ENCODE peak calls at places on chromosome 18, in ten cellular contexts. H is kidney epithelial cell, Q is endodermal cell, G is heart left ventricle, O is MM.1S, P is OCI-LY7, U is cardiac fibroblast, J is vagina, B is cardiac muscle cell, R is astrocyte of the cerebellum. T is an unnamed sample.

GRCh38 chr18:10015941-10016819 is 102.4 kb downstream of the VAPA start:
- DNase-seq in H (peak; percentile 37), B (peak; percentile 98), G (peak; percentile 34), J (no peak), O (no peak), R (peak; percentile 84), P (peak; percentile 35), U (peak; percentile 94), Q (peak; percentile 64), T (peak; percentile 62)

GRCh38 chr18:73511751-73512525 is 635.7 kb downstream of the FBXO15 start:
- DNase-seq in O (no peak), J (no peak), R (peak; percentile 12), P (no peak), Q (no peak), U (peak; percentile 67), B (peak; percentile 51), H (no peak), G (no peak), T (no peak)

GRCh38 chr18:76465630-76466409 is 29.2 kb downstream of the ZNF516 start:
- DNase-seq in R (no peak), B (no peak), H (no peak), Q (peak; percentile 37), J (no peak), U (no peak), G (no peak), P (no peak), O (no peak), T (no peak)

GRCh38 chr18:30358545-30358944 is 684.0 kb downstream of the DSC3 start:
- DNase-seq in B (peak; percentile 52), J (no peak), O (no peak), U (peak; percentile 81), G (no peak), H (peak; percentile 53), R (peak; percentile 15), Q (no peak), P (no peak), T (no peak)

GRCh38 chr18:3525870-3526420 is 76.0 kb downstream of the TGIF1 start:
- DNase-seq in G (no peak), B (peak; percentile 36), Q (peak; percentile 49), J (no peak), R (no peak), H (no peak), P (no peak), O (peak; percentile 95), U (no peak), T (no peak)

GRCh38 chr18:36212301-36212977 is 25.1 kb downstream of the MOCOS start:
- DNase-seq in G (no peak), Q (no peak), R (peak; percentile 34), P (no peak), U (peak; percentile 9), J (no peak), O (no peak), H (no peak), B (peak; percentile 66), T (no peak)

GRCh38 chr18:51195602-51196115 is 1.8 kb downstream of the MEX3C start:
- DNase-seq in O (peak; percentile 69), P (no peak), G (no peak), R (no peak), B (peak; percentile 45), H (peak; percentile 54), Q (peak; percentile 74), U (peak; percentile 54), J (no peak), T (no peak)

GRCh38 chr18:22830511-22830910 is 102.6 kb upstream of the RBBP8 start:
- DNase-seq in U (no peak), B (no peak), G (no peak), R (no peak), O (no peak), P (no peak), H (no peak), Q (no peak), J (no peak), T (no peak)

GRCh38 chr18:75161629-75162028 is 47.3 kb downstream of the PTGR3 start:
- DNase-seq in Q (peak; percentile 51), O (no peak), U (peak; percentile 5), G (peak; percentile 37), B (peak; percentile 9), J (no peak), R (peak; percentile 15), P (peak; percentile 12), H (no peak), T (peak; percentile 10)

GRCh38 chr18:23859466-23860352 is 154.8 kb upstream of the TTC39C start:
- DNase-seq in J (peak; percentile 37), G (no peak), O (no peak), Q (no peak), R (no peak), P (no peak), H (no peak), U (no peak), B (no peak), T (no peak)

GRCh38 chr18:34816183-34816582 is 106.1 kb downstream of the DTNA start:
- DNase-seq in J (no peak), R (no peak), U (no peak), Q (no peak), B (no peak), O (no peak), G (no peak), P (no peak), H (no peak), T (no peak)

GRCh38 chr18:62486290-62486964 is 36.4 kb upstream of the ZCCHC2 start:
- DNase-seq in U (peak; percentile 84), P (no peak), R (no peak), G (no peak), O (no peak), J (no peak), Q (peak; percentile 63), B (peak; percentile 15), H (peak; percentile 71), T (no peak)

DNA sequence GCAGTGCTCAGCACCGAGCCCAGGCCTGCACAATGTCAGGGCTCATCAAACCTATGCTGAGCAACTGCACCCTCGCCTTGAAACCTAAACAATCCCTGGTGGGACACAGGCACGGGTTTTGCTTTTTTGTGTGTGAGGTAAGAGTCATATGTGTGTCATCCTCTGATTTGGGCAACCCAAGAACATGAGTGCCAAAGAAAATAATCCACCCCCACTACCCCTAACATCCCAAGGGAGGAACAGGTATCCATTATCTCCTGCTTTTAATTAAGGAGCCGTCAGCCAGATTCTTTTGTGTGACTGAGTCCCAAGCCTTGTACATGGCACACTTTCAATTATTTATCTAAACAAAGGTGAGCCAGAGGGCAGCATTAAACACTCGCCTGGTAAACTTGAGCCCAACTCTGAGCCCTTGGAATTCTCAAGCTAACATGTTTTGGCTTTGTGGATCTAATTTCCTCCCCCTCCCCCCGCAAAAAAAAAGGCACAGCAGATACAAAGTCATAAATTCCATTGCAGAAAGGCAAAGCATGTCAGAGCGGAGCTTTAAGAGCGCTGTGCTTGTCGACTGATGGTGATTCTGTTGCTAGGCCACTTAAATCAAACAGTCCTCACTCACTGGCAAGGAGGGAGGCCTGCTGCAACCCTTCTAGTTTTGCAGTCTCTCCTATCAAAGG is 143.3 kb upstream of the LMAN1 start:
- DNase-seq in J (no peak), G (peak; percentile 50), Q (no peak), O (no peak), P (no peak), B (peak; percentile 91), R (peak; percentile 76), H (peak; percentile 18), U (peak; percentile 87), T (peak; percentile 93)
- TF ChIP-seq CTCF in J (no peak), G (no peak), Q (no peak), O (no peak), P (no peak), B (no peak), R (no peak), H (no peak), U (no peak), T (no peak)

GRCh38 chr18:46071894-46072867 is at the start of gene PSTPIP2:
- DNase-seq in O (no peak), B (peak; percentile 73), Q (peak; percentile 82), P (no peak), U (peak; percentile 64), H (no peak), G (peak; percentile 70), R (no peak), J (no peak), T (peak; percentile 11)
- TF ChIP-seq CTCF in O (no peak), B (no peak), Q (peak; percentile 50), P (no peak), U (peak; percentile 9), H (no peak), G (no peak), R (no peak), J (no peak), T (peak; percentile 5)

DNA sequence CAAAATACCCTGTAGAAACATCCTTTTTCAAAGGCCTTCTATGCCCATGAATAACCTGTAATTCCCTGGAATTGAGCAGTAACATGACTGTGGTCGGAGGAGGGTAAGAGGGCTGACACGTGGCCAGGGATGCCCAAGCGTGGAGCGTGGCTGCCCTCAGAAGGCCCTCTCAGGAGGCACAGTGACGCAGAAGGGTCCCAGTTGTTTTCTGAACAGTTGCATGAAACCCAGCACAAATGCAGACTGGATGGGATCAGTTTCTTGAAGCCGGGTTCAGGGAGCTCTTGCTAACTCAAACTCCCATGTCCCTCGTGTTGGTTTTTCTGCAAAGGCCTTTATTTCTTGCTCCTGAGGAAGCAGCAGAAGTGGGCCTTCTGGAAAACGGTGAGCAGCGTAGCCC is 237.0 kb downstream of the ALPK2 start:
- DNase-seq in U (no peak), G (no peak), J (no peak), O (no peak), P (no peak), Q (peak; percentile 47), H (no peak), B (peak; percentile 21), R (no peak), T (no peak)
- TF ChIP-seq CTCF in U (no peak), G (no peak), J (no peak), O (no peak), P (no peak), Q (no peak), H (no peak), B (peak; percentile 6), R (no peak), T (no peak)

GRCh38 chr18:66749030-66749429 is 145.1 kb upstream of the CDH19 start:
- DNase-seq in G (no peak), Q (no peak), J (no peak), H (no peak), O (no peak), P (no peak), R (no peak), B (peak; percentile 63), U (peak; percentile 51), T (no peak)
- TF ChIP-seq CTCF in G (peak; percentile 45), Q (peak; percentile 37), J (no peak), H (no peak), O (no peak), P (no peak), R (peak; percentile 14), B (peak; percentile 33), U (peak; percentile 14), T (no peak)

DNA sequence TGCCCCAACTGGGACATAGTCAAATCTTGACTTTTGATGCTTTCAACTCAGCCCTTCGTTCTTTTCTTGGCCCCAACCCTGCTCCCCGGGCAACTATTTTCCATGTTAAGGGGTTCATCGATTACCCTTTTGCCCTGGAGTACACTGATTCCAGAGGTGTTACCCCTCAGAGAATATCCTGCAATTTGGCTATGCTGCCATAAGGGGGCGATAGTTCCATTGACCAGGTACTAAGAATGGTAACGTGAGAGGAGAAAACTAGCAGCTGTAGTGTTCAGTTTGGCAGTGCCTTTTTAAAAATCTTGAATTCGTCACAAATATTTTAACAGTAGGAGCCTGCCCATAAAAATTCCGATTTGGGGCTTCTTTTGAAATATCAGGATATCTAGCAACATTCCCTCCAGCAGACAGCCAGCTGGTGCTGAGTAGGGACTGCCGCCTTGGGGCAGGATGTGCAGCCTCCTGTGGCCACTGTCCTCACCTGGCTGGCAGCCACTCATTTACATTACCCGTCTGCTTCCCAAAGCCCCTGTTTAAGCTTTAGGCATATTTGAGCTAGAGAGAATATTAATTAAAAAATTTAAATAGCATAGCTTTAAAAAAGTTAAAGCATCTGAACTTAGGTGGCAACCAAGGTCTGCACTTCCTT is 146.3 kb upstream of the SKOR2 start:
- DNase-seq in Q (peak; percentile 84), R (no peak), B (no peak), H (no peak), G (no peak), P (peak; percentile 16), O (peak; percentile 32), U (no peak), J (no peak), T (no peak)
- TF ChIP-seq CTCF in Q (peak; percentile 93), R (peak; percentile 9), B (no peak), H (peak; percentile 25), G (no peak), P (peak; percentile 72), O (peak; percentile 57), U (no peak), J (no peak), T (no peak)